ENCODE peak calls at places on chromosomes 7 and 10, in five cellular contexts. One of them, this sample, is unnamed.

GRCh38 chr10:72065439-72066025 is 22.8 kb downstream of the SPOCK2 start:
- DNase-seq in endothelial cell: no peak
- DNase-seq in naive thymus-derived CD4-positive, alpha-beta T cell: no peak
- DNase-seq in left kidney: no peak
- DNase-seq in foreskin fibroblast: no peak
- DNase-seq in this sample: no peak

GRCh38 chr10:15433850-15434537 is 62.9 kb upstream of the FAM171A1 start:
- DNase-seq in left kidney: peak; percentile 87
- DNase-seq in endothelial cell: peak; percentile 34
- DNase-seq in naive thymus-derived CD4-positive, alpha-beta T cell: peak; percentile 55
- DNase-seq in foreskin fibroblast: peak; percentile 22
- DNase-seq in this sample: peak; percentile 25

GRCh38 chr7:95059842-95060313 is 152.5 kb downstream of the PPP1R9A start:
- DNase-seq in left kidney: no peak
- DNase-seq in endothelial cell: no peak
- DNase-seq in naive thymus-derived CD4-positive, alpha-beta T cell: no peak
- DNase-seq in foreskin fibroblast: no peak
- DNase-seq in this sample: no peak

GRCh38 chr7:157011333-157012112 is 1.1 kb upstream of the MNX1 start:
- DNase-seq in left kidney: no peak
- DNase-seq in endothelial cell: no peak
- DNase-seq in naive thymus-derived CD4-positive, alpha-beta T cell: no peak
- DNase-seq in foreskin fibroblast: no peak
- DNase-seq in this sample: no peak

GRCh38 chr7:150383710-150384397 is 4.7 kb downstream of the ZNF775 start:
- DNase-seq in foreskin fibroblast: no peak
- DNase-seq in left kidney: peak; percentile 97
- DNase-seq in endothelial cell: peak; percentile 54
- DNase-seq in naive thymus-derived CD4-positive, alpha-beta T cell: no peak
- DNase-seq in this sample: no peak

GRCh38 chr7:75048435-75049379 is 24.9 kb downstream of the RCC1L start:
- DNase-seq in endothelial cell: no peak
- DNase-seq in foreskin fibroblast: no peak
- DNase-seq in naive thymus-derived CD4-positive, alpha-beta T cell: no peak
- DNase-seq in left kidney: no peak
- DNase-seq in this sample: no peak

GRCh38 chr7:78326189-78326588 is 527.6 kb downstream of the PHTF2 start:
- DNase-seq in endothelial cell: no peak
- DNase-seq in left kidney: no peak
- DNase-seq in foreskin fibroblast: peak; percentile 12
- DNase-seq in naive thymus-derived CD4-positive, alpha-beta T cell: no peak
- DNase-seq in this sample: no peak

GRCh38 chr10:32972454-32972853 is 14.4 kb upstream of the ITGB1 start:
- DNase-seq in left kidney: no peak
- DNase-seq in naive thymus-derived CD4-positive, alpha-beta T cell: no peak
- DNase-seq in foreskin fibroblast: no peak
- DNase-seq in endothelial cell: no peak
- DNase-seq in this sample: no peak

GRCh38 chr7:24169077-24169624 is 114.8 kb upstream of the NPY start:
- DNase-seq in left kidney: no peak
- DNase-seq in endothelial cell: no peak
- DNase-seq in naive thymus-derived CD4-positive, alpha-beta T cell: no peak
- DNase-seq in foreskin fibroblast: no peak
- DNase-seq in this sample: no peak

GRCh38 chr7:90251304-90251635 is 6.3 kb downstream of the CFAP69 start:
- DNase-seq in endothelial cell: no peak
- DNase-seq in left kidney: no peak
- DNase-seq in foreskin fibroblast: no peak
- DNase-seq in naive thymus-derived CD4-positive, alpha-beta T cell: no peak
- DNase-seq in this sample: no peak

GRCh38 chr7:131840291-131840690 is 283.9 kb upstream of the PODXL start:
- DNase-seq in left kidney: no peak
- DNase-seq in naive thymus-derived CD4-positive, alpha-beta T cell: no peak
- DNase-seq in endothelial cell: no peak
- DNase-seq in foreskin fibroblast: no peak
- DNase-seq in this sample: no peak

GRCh38 chr7:75658369-75658768 is 80.4 kb downstream of the HIP1 start:
- DNase-seq in left kidney: no peak
- DNase-seq in endothelial cell: no peak
- DNase-seq in foreskin fibroblast: no peak
- DNase-seq in naive thymus-derived CD4-positive, alpha-beta T cell: no peak
- DNase-seq in this sample: no peak

GRCh38 chr10:112959207-112959838 is 9.3 kb downstream of the TCF7L2 start:
- DNase-seq in endothelial cell: no peak
- DNase-seq in left kidney: peak; percentile 52
- DNase-seq in foreskin fibroblast: peak; percentile 69
- DNase-seq in naive thymus-derived CD4-positive, alpha-beta T cell: no peak
- DNase-seq in this sample: no peak

GRCh38 chr10:11149499-11149898 is 131.8 kb downstream of the CELF2 start:
- DNase-seq in naive thymus-derived CD4-positive, alpha-beta T cell: peak; percentile 73
- DNase-seq in foreskin fibroblast: no peak
- DNase-seq in endothelial cell: no peak
- DNase-seq in left kidney: no peak
- DNase-seq in this sample: peak; percentile 65

GRCh38 chr10:26391701-26392695 is 46.1 kb upstream of the APBB1IP start:
- DNase-seq in naive thymus-derived CD4-positive, alpha-beta T cell: peak; percentile 12
- DNase-seq in endothelial cell: peak; percentile 14
- DNase-seq in left kidney: peak; percentile 45
- DNase-seq in foreskin fibroblast: no peak
- DNase-seq in this sample: no peak

GRCh38 chr10:33117816-33118215 is 159.8 kb upstream of the ITGB1 start:
- DNase-seq in foreskin fibroblast: no peak
- DNase-seq in left kidney: no peak
- DNase-seq in naive thymus-derived CD4-positive, alpha-beta T cell: no peak
- DNase-seq in endothelial cell: no peak
- DNase-seq in this sample: peak; percentile 87

GRCh38 chr7:152666078-152666477 is 9.9 kb downstream of the XRCC2 start:
- DNase-seq in endothelial cell: no peak
- DNase-seq in left kidney: no peak
- DNase-seq in foreskin fibroblast: no peak
- DNase-seq in naive thymus-derived CD4-positive, alpha-beta T cell: no peak
- DNase-seq in this sample: no peak

GRCh38 chr10:78621183-78621789 is 447.5 kb upstream of the ZMIZ1 start:
- DNase-seq in naive thymus-derived CD4-positive, alpha-beta T cell: no peak
- DNase-seq in left kidney: peak; percentile 59
- DNase-seq in endothelial cell: no peak
- DNase-seq in foreskin fibroblast: no peak
- DNase-seq in this sample: no peak

GRCh38 chr10:71134732-71135211 is 77.6 kb upstream of the UNC5B start:
- DNase-seq in endothelial cell: no peak
- DNase-seq in left kidney: peak; percentile 57
- DNase-seq in foreskin fibroblast: no peak
- DNase-seq in naive thymus-derived CD4-positive, alpha-beta T cell: no peak
- DNase-seq in this sample: no peak